ENCODE peak calls at places on chromosomes 12 and 14, in four cellular contexts. K, G, R and S are unnamed samples.

GRCh38 chr14:100536721-100537700 is 50.2 kb downstream of the BEGAIN start:
- DNase-seq in K (no peak), G (no peak), R (no peak), S (no peak)

GRCh38 chr14:74245292-74245691 is 6.0 kb downstream of the VSX2 start:
- DNase-seq in R (no peak), G (no peak), K (no peak), S (no peak)

GRCh38 chr12:113955109-113955970 is 10.8 kb downstream of the RBM19 start:
- DNase-seq in R (peak; percentile 31), K (no peak), G (peak; percentile 10), S (no peak)

GRCh38 chr12:124994435-124994975 is 1.1 kb downstream of the BRI3BP start:
- DNase-seq in G (peak; percentile 6), K (peak; percentile 79), R (no peak), S (no peak)

GRCh38 chr12:132881853-132882252 is 5.6 kb downstream of the CHFR start:
- DNase-seq in R (no peak), G (no peak), K (no peak), S (no peak)

GRCh38 chr12:848519-849191 is 96.3 kb downstream of the WNK1 start:
- DNase-seq in K (no peak), R (no peak), G (peak; percentile 19), S (no peak)

GRCh38 chr12:109818900-109819500 is 14.2 kb downstream of the TRPV4 start:
- DNase-seq in G (peak; percentile 41), K (no peak), R (no peak), S (no peak)

GRCh38 chr12:100988278-100988625 is 193.7 kb downstream of the ANO4 start:
- DNase-seq in K (no peak), R (no peak), G (no peak), S (no peak)

GRCh38 chr12:57543666-57544065 is 3.3 kb downstream of the DCTN2 start:
- DNase-seq in G (no peak), K (no peak), R (no peak), S (no peak)

GRCh38 chr12:55838361-55838760 is 4.4 kb downstream of the MMP19 start:
- DNase-seq in R (no peak), K (no peak), G (no peak), S (no peak)

GRCh38 chr12:14952295-14952995 is 9.0 kb downstream of the ARHGDIB start:
- DNase-seq in R (no peak), K (no peak), G (peak; percentile 95), S (no peak)

GRCh38 chr14:99378782-99379214 is 101.9 kb downstream of the SETD3 start:
- DNase-seq in G (peak; percentile 6), K (no peak), R (no peak), S (no peak)

GRCh38 chr12:131142891-131143637 is 189.4 kb downstream of the ADGRD1 start:
- DNase-seq in G (no peak), K (no peak), R (no peak), S (peak; percentile 4)

GRCh38 chr12:131963381-131963780 is 13.6 kb downstream of the EP400 start:
- DNase-seq in R (no peak), K (no peak), G (no peak), S (no peak)

GRCh38 chr14:49294736-49295135 is 291.4 kb downstream of the RPS29 start:
- DNase-seq in K (no peak), G (no peak), R (no peak), S (no peak)

GRCh38 chr12:46224401-46224800 is 44.4 kb downstream of the SLC38A1 start:
- DNase-seq in R (no peak), G (peak; percentile 79), K (no peak), S (no peak)

GRCh38 chr12:48018618-48018995 is 14.3 kb upstream of the COL2A1 start:
- DNase-seq in G (no peak), R (no peak), K (no peak), S (no peak)

GRCh38 chr14:24851837-24852236 is 198.1 kb downstream of the STXBP6 start:
- DNase-seq in R (no peak), K (no peak), G (peak; percentile 56), S (no peak)

GRCh38 chr12:41304526-41304925 is 116.4 kb downstream of the PDZRN4 start:
- DNase-seq in R (no peak), K (no peak), G (no peak), S (no peak)

GRCh38 chr12:51349026-51349425 is 2.5 kb upstream of the CELA1 start:
- DNase-seq in G (peak; percentile 55), R (no peak), K (no peak), S (no peak)

GRCh38 chr14:102774391-102775153 is 2.7 kb upstream of the TRAF3 start:
- DNase-seq in R (no peak), K (no peak), G (peak; percentile 83), S (peak; percentile 25)

GRCh38 chr14:102770147-102770909 is 6.9 kb upstream of the TRAF3 start:
- DNase-seq in R (no peak), G (no peak), K (no peak), S (no peak)

GRCh38 chr14:102770910-102771543 is 6.2 kb upstream of the TRAF3 start:
- DNase-seq in G (no peak), R (no peak), K (no peak), S (no peak)

GRCh38 chr14:102775855-102776760 is 1.1 kb upstream of the TRAF3 start:
- DNase-seq in G (peak; percentile 75), K (no peak), R (no peak), S (peak; percentile 22)

GRCh38 chr14:102772781-102773570 is 4.3 kb upstream of the TRAF3 start:
- DNase-seq in K (no peak), G (no peak), R (no peak), S (no peak)
- TF ChIP-seq CTCF in K (no peak), G (peak; percentile 29), R (peak; percentile 43), S (no peak)

DNA sequence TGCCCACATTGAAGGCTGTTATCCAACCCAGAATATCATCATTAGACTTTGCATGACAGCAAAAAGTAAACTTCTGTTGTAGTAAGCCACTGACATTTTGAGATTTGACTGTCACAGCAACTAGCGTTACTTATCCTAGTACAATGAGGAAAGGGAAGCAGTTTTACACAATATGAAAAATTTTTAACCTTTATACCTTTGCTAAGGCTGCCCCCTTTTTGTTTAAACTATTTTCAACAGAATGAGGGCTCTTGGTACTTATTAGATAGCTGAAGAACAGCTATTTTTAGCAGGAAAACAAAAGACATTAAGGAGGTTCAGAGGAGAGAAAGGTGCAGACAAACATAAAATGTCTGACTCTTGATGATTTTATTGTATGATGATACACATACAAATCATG is 23.4 kb upstream of the TMX1 start:
- DNase-seq in R (no peak), K (no peak), G (peak; percentile 35), S (no peak)
- TF ChIP-seq CTCF in R (no peak), K (no peak), G (no peak), S (no peak)

DNA sequence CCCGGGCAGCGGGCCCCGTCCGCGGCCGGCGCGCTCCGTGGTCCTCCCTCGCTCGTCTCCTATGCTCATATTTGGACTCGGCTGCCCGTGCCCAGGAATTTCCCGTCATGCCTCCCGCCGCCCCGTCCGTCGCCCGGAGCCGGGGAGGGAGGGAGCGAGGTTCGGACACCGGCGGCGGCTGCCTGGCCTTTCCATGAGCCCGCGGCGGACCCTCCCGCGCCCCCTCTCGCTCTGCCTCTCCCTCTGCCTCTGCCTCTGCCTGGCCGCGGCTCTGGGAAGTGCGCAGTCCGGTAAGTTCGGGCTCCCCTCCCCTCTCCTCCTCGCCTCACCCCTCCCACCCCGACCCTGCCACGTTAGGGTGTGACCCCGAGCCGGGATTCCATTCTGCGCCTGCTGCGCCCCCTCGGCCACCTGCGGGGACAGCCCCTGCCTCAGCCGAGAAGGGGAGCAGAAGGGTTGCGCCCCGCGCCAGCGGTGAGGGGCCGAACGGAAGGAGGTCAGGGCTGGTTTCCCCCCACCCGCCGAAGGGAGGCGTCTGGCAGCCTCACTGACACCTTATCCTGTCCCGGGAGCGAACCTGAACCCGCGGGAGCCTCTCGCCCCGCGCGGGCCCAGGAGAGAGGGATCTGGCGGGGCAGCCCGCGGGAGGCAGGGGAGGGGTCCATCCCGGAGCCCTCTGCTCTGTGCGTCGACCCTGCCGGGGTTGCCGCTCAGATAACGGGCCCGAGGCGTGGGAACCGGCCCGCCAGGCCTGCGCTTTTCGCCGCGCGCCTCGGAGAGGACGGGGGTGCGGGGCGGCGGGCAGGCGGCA is at the start of gene MSRB3:
- DNase-seq in R (peak; percentile 61), K (peak; percentile 33), G (peak; percentile 88), S (no peak)
- TF ChIP-seq CTCF in R (peak; percentile 25), K (no peak), G (peak; percentile 20), S (no peak)

DNA sequence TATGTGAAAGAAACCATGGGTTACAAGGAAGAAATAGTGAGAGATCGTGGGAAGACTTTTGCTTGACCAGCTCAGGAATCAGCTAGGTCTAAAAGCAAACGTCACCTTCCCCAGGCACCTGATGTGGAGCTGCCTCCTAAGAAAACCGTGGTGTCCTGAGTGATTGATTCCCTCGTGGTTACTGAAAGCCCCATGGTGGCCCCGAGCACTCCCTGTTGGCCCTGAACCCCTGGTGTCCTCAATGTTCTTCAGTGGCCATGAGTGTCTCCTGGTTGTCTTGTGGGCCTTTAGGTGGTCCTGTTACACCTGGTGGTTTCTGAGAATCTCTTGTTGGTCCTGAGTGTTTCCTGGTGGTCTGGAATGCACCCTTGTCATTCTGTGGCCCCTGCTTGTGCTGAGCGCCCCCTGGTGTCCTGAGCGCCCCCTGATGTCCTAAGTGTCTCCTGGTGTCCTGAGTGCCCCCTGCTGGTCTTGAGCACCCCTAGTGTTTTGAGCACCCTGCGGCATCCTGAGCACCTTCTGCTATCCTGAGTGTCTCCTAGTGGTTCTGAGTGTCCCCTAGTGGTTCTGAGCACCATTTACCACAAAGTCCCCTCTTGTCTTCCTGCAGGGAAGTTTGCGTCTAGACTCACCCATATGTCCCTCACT is 518.7 kb downstream of the TMEM121 start:
- DNase-seq in R (no peak), K (peak; percentile 42), G (no peak), S (peak; percentile 76)
- TF ChIP-seq CTCF in R (no peak), K (peak; percentile 89), G (no peak), S (peak; percentile 78)

DNA sequence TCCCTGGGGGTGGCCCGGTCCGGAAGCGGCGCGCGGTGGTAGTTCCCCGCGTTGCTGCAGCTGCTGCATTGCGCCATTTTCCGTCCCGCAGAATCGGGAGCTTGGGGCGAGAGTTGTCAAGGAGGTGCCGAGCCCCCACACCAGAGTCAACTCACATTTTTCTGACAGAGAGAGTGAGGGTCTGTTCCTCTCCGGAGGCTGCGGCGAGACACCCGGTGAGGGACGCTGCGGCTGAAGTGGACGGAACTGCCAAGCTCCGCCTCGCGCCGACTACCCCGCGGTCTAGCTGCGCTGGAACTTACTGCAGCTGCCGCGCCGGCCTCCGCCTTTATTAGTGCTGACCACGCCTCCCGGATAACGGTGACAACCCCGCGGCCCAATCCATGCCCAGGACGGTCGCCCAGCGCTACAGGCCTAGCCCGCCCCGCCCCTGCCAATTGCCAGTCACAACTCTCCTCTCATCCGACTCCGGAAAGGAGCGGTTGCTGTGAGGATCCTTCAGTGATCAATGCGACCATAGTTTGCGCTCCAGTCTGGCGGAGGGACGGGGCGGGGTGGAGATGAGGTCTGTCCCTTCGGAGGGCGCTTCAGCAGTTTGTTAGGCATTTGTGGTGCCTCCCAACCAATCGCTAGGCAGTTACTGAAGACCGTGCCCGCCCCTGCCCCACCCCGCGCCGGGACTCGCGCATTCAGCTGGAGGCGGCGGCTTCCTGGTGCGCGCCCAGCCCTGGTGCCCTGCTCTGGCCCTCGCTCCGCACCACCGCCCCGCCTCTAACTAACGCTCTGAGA is at the start of gene VAMP1:
- DNase-seq in R (peak; percentile 97), G (peak; percentile 99), K (peak; percentile 94), S (peak; percentile 95)
- TF ChIP-seq CTCF in R (peak; percentile 4), G (no peak), K (no peak), S (no peak)

GRCh38 chr14:61196792-61197191 is 84.3 kb downstream of the TMEM30B start:
- DNase-seq in R (no peak), K (no peak), G (no peak), S (no peak)
- TF ChIP-seq CTCF in R (no peak), K (no peak), G (peak; percentile 13), S (no peak)